ENCODE peak calls at places on chromosomes 4 and X, in four cellular contexts. D is lower lobe of right lung, A is HL-60, J is left lung. X is an unnamed sample.
A peak's percentile ranks its signal among the peaks of the same experiment; 100 is the strongest.

GRCh38 chrX:131783555-131784338 is 239.4 kb upstream of the STK26 start:
- DNase-seq in D (no peak), A (no peak), J (no peak), X (peak; percentile 86)

GRCh38 chr4:10091531-10092181 is 24.9 kb downstream of the WDR1 start:
- DNase-seq in D (peak; percentile 44), A (no peak), J (peak; percentile 67), X (no peak)

GRCh38 chr4:169332595-169332994 is 61.8 kb upstream of the SH3RF1 start:
- DNase-seq in D (no peak), A (no peak), J (no peak), X (no peak)

GRCh38 chr4:187993827-187994226 is 1.7 kb upstream of the ZFP42 start:
- DNase-seq in D (no peak), A (no peak), J (no peak), X (no peak)

GRCh38 chrX:145821291-145821897 is 3.8 kb downstream of the SLITRK2 start:
- DNase-seq in D (no peak), A (no peak), J (no peak), X (no peak)

GRCh38 chr4:15479089-15479912 is 9.6 kb downstream of the CC2D2A start:
- DNase-seq in D (peak; percentile 43), A (no peak), J (no peak), X (peak; percentile 76)

GRCh38 chr4:158147151-158147550 is 25.7 kb downstream of the GASK1B start:
- DNase-seq in D (no peak), A (no peak), J (no peak), X (no peak)

GRCh38 chr4:16663722-16664121 is 234.7 kb downstream of the LDB2 start:
- DNase-seq in D (no peak), A (no peak), J (no peak), X (no peak)

GRCh38 chrX:136065044-136065671 is 79.9 kb downstream of the SLC9A6 start:
- DNase-seq in D (peak; percentile 50), A (no peak), J (no peak), X (no peak)

GRCh38 chr4:40515037-40515397 is 114.6 kb downstream of the RBM47 start:
- DNase-seq in D (no peak), A (no peak), J (no peak), X (peak; percentile 70)

GRCh38 chr4:96260071-96260682 is 420.3 kb downstream of the PDHA2 start:
- DNase-seq in D (no peak), A (no peak), J (no peak), X (no peak)

GRCh38 chr4:55921093-55921492 is 27.7 kb upstream of the CEP135 start:
- DNase-seq in D (no peak), A (no peak), J (no peak), X (peak; percentile 21)

GRCh38 chrX:133838761-133839676 is 146.4 kb downstream of the GPC3 start:
- DNase-seq in D (no peak), A (no peak), J (no peak), X (peak; percentile 10)

GRCh38 chrX:21991504-21991903 is 40.6 kb upstream of the PHEX start:
- DNase-seq in D (no peak), A (no peak), J (no peak), X (no peak)

GRCh38 chr4:38980903-38981676 is 51.1 kb downstream of the TMEM156 start:
- DNase-seq in D (no peak), A (peak; percentile 8), J (no peak), X (no peak)

GRCh38 chrX:151966236-151966635 is 8.2 kb downstream of the GABRE start:
- DNase-seq in D (no peak), A (no peak), J (no peak), X (no peak)

GRCh38 chr4:133156556-133156955 is 7.5 kb downstream of the PCDH10 start:
- DNase-seq in D (no peak), A (no peak), J (no peak), X (no peak)

GRCh38 chr4:168866635-168867034 is 143.4 kb downstream of the CBR4 start:
- DNase-seq in D (no peak), A (no peak), J (no peak), X (no peak)

GRCh38 chr4:15779789-15780188 is 1.7 kb downstream of the CD38 start:
- DNase-seq in D (no peak), A (peak; percentile 44), J (no peak), X (peak; percentile 6)

GRCh38 chr4:932713-933070 is 432 bp downstream of the TMEM175 start:
- DNase-seq in D (no peak), A (no peak), J (peak; percentile 67), X (no peak)

GRCh38 chr4:74426101-74426500 is 18.8 kb upstream of the AREG start:
- DNase-seq in D (no peak), A (no peak), J (no peak), X (peak; percentile 58)

GRCh38 chrX:66166671-66167070 is 2.6 kb downstream of the HEPH start:
- DNase-seq in D (no peak), A (no peak), J (no peak), X (no peak)
- H3K27ac ChIP-seq in D (no peak overlapping the region), A (no peak overlapping the region), J (no peak overlapping the region), X (no peak overlapping the region)

GRCh38 chrX:2960861-2961515 is 31.8 kb upstream of the ARSD start:
- DNase-seq in D (no peak), A (no peak), J (no peak), X (no peak)
- H3K27ac ChIP-seq in D (no peak overlapping the region), A (no peak overlapping the region), J (no peak overlapping the region), X (no peak overlapping the region)

GRCh38 chrX:115694028-115694427 is 133.1 kb downstream of the PLS3 start:
- DNase-seq in D (no peak), A (no peak), J (no peak), X (no peak)

GRCh38 chrX:115693476-115693875 is 132.5 kb downstream of the PLS3 start:
- DNase-seq in D (no peak), A (no peak), J (no peak), X (no peak)

GRCh38 chrX:115690554-115691216 is 129.7 kb downstream of the PLS3 start:
- DNase-seq in D (no peak), A (no peak), J (no peak), X (peak; percentile 64)

GRCh38 chrX:115687595-115687994 is 126.6 kb downstream of the PLS3 start:
- DNase-seq in D (no peak), A (no peak), J (no peak), X (no peak)

DNA sequence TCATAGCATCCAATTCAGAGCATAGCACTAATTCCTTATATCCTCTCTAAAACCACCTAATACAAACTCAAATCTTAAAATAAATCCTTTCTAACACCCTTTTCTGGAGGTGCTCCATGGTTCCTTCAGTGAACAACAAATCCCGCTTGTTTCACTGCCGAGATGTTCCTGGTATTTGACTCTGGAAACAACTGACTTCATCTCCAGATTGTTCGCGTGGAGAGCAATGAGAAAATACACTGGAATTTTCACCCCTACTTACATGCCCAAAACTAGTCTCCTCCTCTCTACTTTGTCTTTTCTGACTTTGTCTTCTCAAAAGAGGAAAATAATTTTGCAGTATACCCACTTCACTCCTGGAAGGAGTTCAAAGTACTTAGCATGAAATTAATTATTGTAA is 129.0 kb downstream of the PLS3 start:
- DNase-seq in D (no peak), A (no peak), J (no peak), X (no peak)
- H3K27ac ChIP-seq in D (no peak overlapping the region), A (no peak overlapping the region), J (peak overlapping the region; percentile 57), X (no peak overlapping the region)

DNA sequence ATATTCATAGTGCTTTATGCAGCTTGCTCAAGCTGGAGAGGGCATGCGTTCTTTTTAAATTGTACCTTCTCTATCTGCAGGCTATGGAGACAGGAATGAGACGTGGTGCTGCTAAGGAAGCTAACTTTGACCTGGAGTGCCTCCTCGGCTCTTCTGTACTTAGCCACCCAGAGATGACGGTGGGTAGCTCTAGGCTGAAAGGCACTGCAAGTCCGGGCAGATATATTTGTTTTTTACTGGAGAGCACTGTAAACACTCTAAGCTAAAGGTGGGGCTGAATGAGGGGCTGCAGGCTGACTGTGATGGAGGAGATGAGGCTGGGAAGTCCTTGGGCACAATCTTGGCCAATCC is 12.1 kb downstream of the ELF4 start:
- DNase-seq in D (no peak), A (no peak), J (no peak), X (no peak)
- H3K27ac ChIP-seq in D (peak overlapping the region; percentile 53), A (peak overlapping the region; percentile 1), J (peak overlapping the region; percentile 17), X (no peak overlapping the region)

GRCh38 chr4:42655248-42655647 is 1.7 kb downstream of the ATP8A1 start:
- DNase-seq in D (no peak), A (no peak), J (no peak), X (no peak)

GRCh38 chr4:42656736-42656985 is 244 bp downstream of the ATP8A1 start:
- DNase-seq in D (no peak), A (no peak), J (no peak), X (no peak)

GRCh38 chr4:42654606-42655005 is 2.3 kb downstream of the ATP8A1 start:
- DNase-seq in D (no peak), A (peak; percentile 3), J (no peak), X (peak; percentile 63)

GRCh38 chr4:42655921-42656735 is 777 bp downstream of the ATP8A1 start:
- DNase-seq in D (peak; percentile 73), A (no peak), J (peak; percentile 84), X (no peak)

GRCh38 chr4:42653606-42654560 is 3.0 kb downstream of the ATP8A1 start:
- DNase-seq in D (no peak), A (no peak), J (no peak), X (peak; percentile 14)
- H3K27ac ChIP-seq in D (peak overlapping the region; percentile 15), A (no peak overlapping the region), J (peak overlapping the region; percentile 72), X (no peak overlapping the region)

DNA sequence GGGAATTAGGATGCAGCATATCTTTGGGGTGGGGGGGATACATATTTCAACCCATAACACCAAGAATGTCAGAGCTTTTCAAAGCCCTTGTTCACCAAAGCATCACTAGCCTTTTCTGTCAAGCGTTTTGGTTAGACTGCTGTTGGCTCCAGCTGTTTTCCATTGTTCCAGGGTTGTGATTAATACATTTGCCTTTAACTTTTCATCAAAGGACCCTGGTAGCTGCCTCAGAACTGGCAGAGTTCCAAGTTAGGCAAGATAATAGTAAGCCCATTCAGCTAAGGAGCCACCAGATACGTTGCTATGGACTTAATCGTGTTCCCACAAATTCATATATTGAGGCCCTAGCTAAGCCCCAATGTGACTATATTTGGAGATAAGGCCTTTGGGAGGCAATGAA is 37.1 kb downstream of the ENOPH1 start:
- DNase-seq in D (no peak), A (no peak), J (no peak), X (no peak)
- H3K27ac ChIP-seq in D (no peak overlapping the region), A (no peak overlapping the region), J (no peak overlapping the region), X (no peak overlapping the region)

GRCh38 chrX:9604908-9605306 is 140.0 kb downstream of the TBL1X start:
- DNase-seq in D (no peak), A (no peak), J (no peak), X (no peak)
- H3K27ac ChIP-seq in D (no peak overlapping the region), A (no peak overlapping the region), J (no peak overlapping the region), X (no peak overlapping the region)

DNA sequence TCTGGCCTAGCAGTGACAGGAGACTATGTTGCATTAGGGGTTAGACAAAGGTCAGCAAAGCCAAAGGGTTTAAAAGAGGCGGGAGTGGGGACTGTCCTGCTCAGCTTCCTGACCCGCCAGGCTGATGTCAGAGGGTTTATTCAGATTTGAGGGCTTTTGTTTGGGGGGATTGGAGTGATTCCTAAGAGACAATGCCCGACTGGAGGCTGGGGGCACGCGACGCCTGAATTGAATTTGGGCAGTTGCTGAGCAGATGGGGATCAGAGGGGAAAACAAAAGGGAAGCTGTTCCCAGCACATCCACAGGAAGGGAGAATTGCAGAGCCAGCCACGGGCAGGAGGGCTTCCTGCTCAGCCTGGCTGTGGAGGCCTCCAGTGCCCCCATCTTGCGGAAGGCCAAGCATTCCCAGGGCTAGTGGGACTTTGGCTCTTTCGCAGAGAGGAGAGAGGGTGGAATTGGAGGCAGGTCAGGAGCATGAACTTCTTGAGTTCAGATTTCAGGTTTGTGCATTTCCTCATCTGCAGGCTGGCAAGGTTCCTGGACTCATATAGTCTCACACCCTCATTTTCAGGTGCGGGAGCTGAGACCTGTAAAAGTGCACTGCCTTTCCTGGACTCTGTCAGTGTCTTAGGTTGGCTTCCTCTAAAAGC is 162.8 kb downstream of the NHS start:
- DNase-seq in D (no peak), A (no peak), J (no peak), X (no peak)
- H3K27ac ChIP-seq in D (no peak overlapping the region), A (no peak overlapping the region), J (no peak overlapping the region), X (no peak overlapping the region)

X was measured in mammary epithelial cell.